ENCODE peak calls at places on chromosomes 7 and 10, in five cellular contexts. One of them, this sample, is unnamed.

GRCh38 chr7:133230591-133231194 is 22.2 kb upstream of the EXOC4 start:
- DNase-seq in keratinocyte: no peak
- DNase-seq in T-cell: peak; percentile 30
- DNase-seq in CD8-positive, alpha-beta T cell: peak; percentile 7
- DNase-seq in stimulated activated CD8-positive, alpha-beta memory T cell treated with anti-CD3 and anti-CD28 coated beads, Interleukin-7, amount 100 ng/mL, for 1 hour: no peak
- DNase-seq in this sample: peak; percentile 52

GRCh38 chr7:47725031-47725780 is 143.3 kb upstream of the TNS3 start:
- DNase-seq in stimulated activated CD8-positive, alpha-beta memory T cell treated with anti-CD3 and anti-CD28 coated beads, Interleukin-7, amount 100 ng/mL, for 1 hour: no peak
- DNase-seq in CD8-positive, alpha-beta T cell: no peak
- DNase-seq in T-cell: no peak
- DNase-seq in keratinocyte: no peak
- DNase-seq in this sample: no peak

GRCh38 chr10:72250666-72251065 is 23.1 kb upstream of the DDIT4 start:
- DNase-seq in CD8-positive, alpha-beta T cell: no peak
- DNase-seq in stimulated activated CD8-positive, alpha-beta memory T cell treated with anti-CD3 and anti-CD28 coated beads, Interleukin-7, amount 100 ng/mL, for 1 hour: no peak
- DNase-seq in keratinocyte: no peak
- DNase-seq in T-cell: no peak
- DNase-seq in this sample: no peak

GRCh38 chr7:39735903-39736302 is 112.5 kb downstream of the RALA start:
- DNase-seq in CD8-positive, alpha-beta T cell: no peak
- DNase-seq in keratinocyte: no peak
- DNase-seq in T-cell: no peak
- DNase-seq in stimulated activated CD8-positive, alpha-beta memory T cell treated with anti-CD3 and anti-CD28 coated beads, Interleukin-7, amount 100 ng/mL, for 1 hour: no peak
- DNase-seq in this sample: no peak

GRCh38 chr10:101588879-101589278 is 758 bp downstream of the DPCD start:
- DNase-seq in CD8-positive, alpha-beta T cell: no peak
- DNase-seq in T-cell: no peak
- DNase-seq in stimulated activated CD8-positive, alpha-beta memory T cell treated with anti-CD3 and anti-CD28 coated beads, Interleukin-7, amount 100 ng/mL, for 1 hour: no peak
- DNase-seq in keratinocyte: no peak
- DNase-seq in this sample: no peak

GRCh38 chr7:156504687-156505545 is 135.7 kb upstream of the RNF32 start:
- DNase-seq in keratinocyte: no peak
- DNase-seq in T-cell: no peak
- DNase-seq in CD8-positive, alpha-beta T cell: no peak
- DNase-seq in stimulated activated CD8-positive, alpha-beta memory T cell treated with anti-CD3 and anti-CD28 coated beads, Interleukin-7, amount 100 ng/mL, for 1 hour: no peak
- DNase-seq in this sample: no peak

GRCh38 chr10:119003572-119004289 is 25.8 kb upstream of the NANOS1 start:
- DNase-seq in keratinocyte: no peak
- DNase-seq in CD8-positive, alpha-beta T cell: no peak
- DNase-seq in stimulated activated CD8-positive, alpha-beta memory T cell treated with anti-CD3 and anti-CD28 coated beads, Interleukin-7, amount 100 ng/mL, for 1 hour: no peak
- DNase-seq in T-cell: no peak
- DNase-seq in this sample: no peak

GRCh38 chr7:91033574-91033973 is 230.7 kb upstream of the FZD1 start:
- DNase-seq in T-cell: no peak
- DNase-seq in keratinocyte: no peak
- DNase-seq in stimulated activated CD8-positive, alpha-beta memory T cell treated with anti-CD3 and anti-CD28 coated beads, Interleukin-7, amount 100 ng/mL, for 1 hour: no peak
- DNase-seq in CD8-positive, alpha-beta T cell: no peak
- DNase-seq in this sample: no peak

GRCh38 chr10:124697837-124698559 is 46.2 kb downstream of the FAM53B start:
- DNase-seq in CD8-positive, alpha-beta T cell: no peak
- DNase-seq in T-cell: peak; percentile 39
- DNase-seq in stimulated activated CD8-positive, alpha-beta memory T cell treated with anti-CD3 and anti-CD28 coated beads, Interleukin-7, amount 100 ng/mL, for 1 hour: no peak
- DNase-seq in keratinocyte: no peak
- DNase-seq in this sample: no peak

GRCh38 chr7:37541810-37542443 is 93.3 kb upstream of the ELMO1 start:
- DNase-seq in stimulated activated CD8-positive, alpha-beta memory T cell treated with anti-CD3 and anti-CD28 coated beads, Interleukin-7, amount 100 ng/mL, for 1 hour: no peak
- DNase-seq in CD8-positive, alpha-beta T cell: no peak
- DNase-seq in keratinocyte: no peak
- DNase-seq in T-cell: no peak
- DNase-seq in this sample: no peak

GRCh38 chr10:80590585-80591125 is 53.0 kb downstream of the SH2D4B start:
- DNase-seq in CD8-positive, alpha-beta T cell: no peak
- DNase-seq in T-cell: no peak
- DNase-seq in stimulated activated CD8-positive, alpha-beta memory T cell treated with anti-CD3 and anti-CD28 coated beads, Interleukin-7, amount 100 ng/mL, for 1 hour: no peak
- DNase-seq in keratinocyte: peak; percentile 40
- DNase-seq in this sample: no peak

This sample was measured in HFF-Myc.